ENCODE peak calls at places on chromosomes 2 and 18, in four cellular contexts. One of them, this sample, is unnamed.

GRCh38 chr2:23926750-23927627 is at the start of gene ATAD2B:
- DNase-seq in neural progenitor cell: peak
- DNase-seq in H9: peak
- DNase-seq in uterus: peak
- DNase-seq in this sample: peak

GRCh38 chr2:175111200-175111657 is 56.8 kb downstream of the ATF2 start:
- DNase-seq in neural progenitor cell: peak
- DNase-seq in H9: no peak
- DNase-seq in uterus: no peak
- DNase-seq in this sample: no peak

GRCh38 chr2:148273158-148273691 is 252.3 kb downstream of the MBD5 start:
- DNase-seq in uterus: no peak
- DNase-seq in neural progenitor cell: no peak
- DNase-seq in H9: no peak
- DNase-seq in this sample: no peak

GRCh38 chr2:132621131-132621875 is 48.7 kb downstream of the LYPD1 start:
- DNase-seq in uterus: no peak
- DNase-seq in H9: no peak
- DNase-seq in neural progenitor cell: no peak
- DNase-seq in this sample: no peak

GRCh38 chr2:216665717-216666116 is 29.6 kb downstream of the IGFBP5 start:
- DNase-seq in H9: peak
- DNase-seq in uterus: no peak
- DNase-seq in neural progenitor cell: peak
- DNase-seq in this sample: peak

GRCh38 chr2:9703085-9703641 is 72.4 kb upstream of the YWHAQ start:
- DNase-seq in H9: no peak
- DNase-seq in uterus: no peak
- DNase-seq in neural progenitor cell: no peak
- DNase-seq in this sample: peak

GRCh38 chr18:49550621-49551020 is 11.2 kb upstream of the LIPG start:
- DNase-seq in uterus: no peak
- DNase-seq in H9: no peak
- DNase-seq in neural progenitor cell: no peak
- DNase-seq in this sample: peak

GRCh38 chr2:61887684-61888303 is 662 bp downstream of the CCT4 start:
- DNase-seq in neural progenitor cell: peak
- DNase-seq in H9: no peak
- DNase-seq in uterus: no peak
- DNase-seq in this sample: no peak

GRCh38 chr2:46187112-46187618 is 110.0 kb upstream of the EPAS1 start:
- DNase-seq in H9: no peak
- DNase-seq in uterus: peak
- DNase-seq in neural progenitor cell: no peak
- DNase-seq in this sample: peak

GRCh38 chr2:187890690-187891089 is 336.5 kb upstream of the TFPI start:
- DNase-seq in uterus: no peak
- DNase-seq in neural progenitor cell: no peak
- DNase-seq in H9: no peak
- DNase-seq in this sample: no peak

GRCh38 chr2:138948070-138948539 is 167.9 kb upstream of the NXPH2 start:
- DNase-seq in uterus: no peak
- DNase-seq in neural progenitor cell: no peak
- DNase-seq in H9: no peak
- DNase-seq in this sample: no peak

GRCh38 chr2:163401481-163401880 is 334.3 kb downstream of the FIGN start:
- DNase-seq in H9: no peak
- DNase-seq in uterus: no peak
- DNase-seq in neural progenitor cell: no peak
- DNase-seq in this sample: no peak

GRCh38 chr18:56992777-56993176 is 154.1 kb upstream of the BOD1L2 start:
- DNase-seq in uterus: no peak
- DNase-seq in H9: no peak
- DNase-seq in neural progenitor cell: no peak
- DNase-seq in this sample: no peak

GRCh38 chr18:21865043-21865442 is 124.5 kb downstream of the MIB1 start:
- DNase-seq in H9: no peak
- DNase-seq in neural progenitor cell: no peak
- DNase-seq in uterus: no peak
- DNase-seq in this sample: no peak

GRCh38 chr18:58624011-58624410 is 4.9 kb downstream of the ALPK2 start:
- DNase-seq in neural progenitor cell: no peak
- DNase-seq in H9: no peak
- DNase-seq in uterus: no peak
- DNase-seq in this sample: no peak

GRCh38 chr2:120778244-120778643 is 42.6 kb downstream of the GLI2 start:
- DNase-seq in uterus: no peak
- DNase-seq in neural progenitor cell: no peak
- DNase-seq in H9: no peak
- DNase-seq in this sample: peak

GRCh38 chr2:105308785-105309540 is 20.6 kb downstream of the TGFBRAP1 start:
- DNase-seq in neural progenitor cell: no peak
- DNase-seq in uterus: no peak
- DNase-seq in H9: no peak
- DNase-seq in this sample: no peak

GRCh38 chr2:70828914-70829824 is 6.4 kb downstream of the CD207 start:
- DNase-seq in neural progenitor cell: no peak
- DNase-seq in H9: no peak
- DNase-seq in uterus: no peak
- DNase-seq in this sample: no peak

GRCh38 chr2:119240311-119241204 is 16.9 kb downstream of the STEAP3 start:
- DNase-seq in neural progenitor cell: peak
- DNase-seq in H9: peak
- DNase-seq in uterus: no peak
- DNase-seq in this sample: peak

GRCh38 chr2:118980573-118980972 is 38.6 kb downstream of the MARCO start:
- DNase-seq in neural progenitor cell: no peak
- DNase-seq in uterus: no peak
- DNase-seq in H9: no peak
- DNase-seq in this sample: no peak

DNA sequence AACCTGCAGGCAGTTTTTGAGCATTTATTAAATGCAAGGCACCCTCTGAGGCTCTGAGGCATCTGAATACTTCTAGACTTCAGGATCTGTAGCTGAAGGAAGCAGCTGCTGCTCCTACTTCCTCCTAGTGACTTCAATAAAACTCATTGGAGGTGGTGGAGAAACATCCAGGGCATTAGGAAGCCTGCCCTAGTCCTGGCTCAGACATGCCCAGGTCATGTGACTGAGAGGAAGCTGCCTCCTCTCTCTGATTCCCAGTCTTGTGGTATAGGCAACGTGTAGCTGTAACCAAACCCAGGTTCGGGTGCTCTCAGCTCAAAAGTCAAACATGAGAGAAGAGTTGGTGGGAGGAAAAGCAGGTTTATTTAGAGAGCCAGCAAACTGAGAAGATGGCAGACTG is 287.2 kb upstream of the GYPC start:
- DNase-seq in uterus: no peak
- DNase-seq in neural progenitor cell: no peak
- DNase-seq in H9: no peak
- DNase-seq in this sample: no peak
- H3K27ac ChIP-seq in uterus: no peak
- H3K27ac ChIP-seq in neural progenitor cell: no peak
- H3K27ac ChIP-seq in H9: no peak
- H3K27ac ChIP-seq in this sample: no peak

GRCh38 chr18:62554083-62554815 is 31.4 kb downstream of the ZCCHC2 start:
- DNase-seq in neural progenitor cell: no peak
- DNase-seq in uterus: no peak
- DNase-seq in H9: no peak
- DNase-seq in this sample: no peak
- H3K27ac ChIP-seq in neural progenitor cell: no peak
- H3K27ac ChIP-seq in uterus: no peak
- H3K27ac ChIP-seq in H9: no peak
- H3K27ac ChIP-seq in this sample: no peak

GRCh38 chr2:156671706-156672105 is 235.5 kb downstream of the GPD2 start:
- DNase-seq in H9: no peak
- DNase-seq in neural progenitor cell: no peak
- DNase-seq in uterus: no peak
- DNase-seq in this sample: no peak

GRCh38 chr2:156673271-156673615 is 237.1 kb downstream of the GPD2 start:
- DNase-seq in H9: no peak
- DNase-seq in uterus: no peak
- DNase-seq in neural progenitor cell: no peak
- DNase-seq in this sample: no peak

GRCh38 chr2:156672569-156673270 is 236.5 kb downstream of the GPD2 start:
- DNase-seq in neural progenitor cell: no peak
- DNase-seq in uterus: no peak
- DNase-seq in H9: no peak
- DNase-seq in this sample: no peak

GRCh38 chr2:156675896-156676295 is 239.7 kb downstream of the GPD2 start:
- DNase-seq in neural progenitor cell: no peak
- DNase-seq in uterus: no peak
- DNase-seq in H9: no peak
- DNase-seq in this sample: no peak

GRCh38 chr2:156673981-156674380 is 237.8 kb downstream of the GPD2 start:
- DNase-seq in H9: no peak
- DNase-seq in uterus: no peak
- DNase-seq in neural progenitor cell: no peak
- DNase-seq in this sample: no peak
- H3K27ac ChIP-seq in H9: no peak
- H3K27ac ChIP-seq in uterus: no peak
- H3K27ac ChIP-seq in neural progenitor cell: no peak
- H3K27ac ChIP-seq in this sample: no peak

GRCh38 chr2:85999131-85999831 is 106.4 kb downstream of the POLR1A start:
- DNase-seq in H9: peak
- DNase-seq in neural progenitor cell: no peak
- DNase-seq in uterus: no peak
- DNase-seq in this sample: no peak

GRCh38 chr2:85997016-85997970 is 108.4 kb downstream of the POLR1A start:
- DNase-seq in H9: peak
- DNase-seq in neural progenitor cell: no peak
- DNase-seq in uterus: peak
- DNase-seq in this sample: no peak

GRCh38 chr2:86000131-86000937 is 105.4 kb downstream of the POLR1A start:
- DNase-seq in neural progenitor cell: no peak
- DNase-seq in uterus: no peak
- DNase-seq in H9: peak
- DNase-seq in this sample: no peak

GRCh38 chr2:85996591-85996990 is 107.8 kb upstream of the ST3GAL5 start:
- DNase-seq in H9: peak
- DNase-seq in uterus: no peak
- DNase-seq in neural progenitor cell: peak
- DNase-seq in this sample: peak

GRCh38 chr2:85998071-85998991 is 107.4 kb downstream of the POLR1A start:
- DNase-seq in neural progenitor cell: peak
- DNase-seq in H9: peak
- DNase-seq in uterus: peak
- DNase-seq in this sample: peak
- H3K27ac ChIP-seq in neural progenitor cell: no peak
- H3K27ac ChIP-seq in H9: no peak
- H3K27ac ChIP-seq in uterus: peak
- H3K27ac ChIP-seq in this sample: peak

GRCh38 chr2:96832751-96833507 is 10.9 kb downstream of the ANKRD23 start:
- DNase-seq in uterus: peak
- DNase-seq in H9: peak
- DNase-seq in neural progenitor cell: peak
- DNase-seq in this sample: peak
- H3K27ac ChIP-seq in uterus: peak
- H3K27ac ChIP-seq in H9: no peak
- H3K27ac ChIP-seq in neural progenitor cell: peak
- H3K27ac ChIP-seq in this sample: peak

DNA sequence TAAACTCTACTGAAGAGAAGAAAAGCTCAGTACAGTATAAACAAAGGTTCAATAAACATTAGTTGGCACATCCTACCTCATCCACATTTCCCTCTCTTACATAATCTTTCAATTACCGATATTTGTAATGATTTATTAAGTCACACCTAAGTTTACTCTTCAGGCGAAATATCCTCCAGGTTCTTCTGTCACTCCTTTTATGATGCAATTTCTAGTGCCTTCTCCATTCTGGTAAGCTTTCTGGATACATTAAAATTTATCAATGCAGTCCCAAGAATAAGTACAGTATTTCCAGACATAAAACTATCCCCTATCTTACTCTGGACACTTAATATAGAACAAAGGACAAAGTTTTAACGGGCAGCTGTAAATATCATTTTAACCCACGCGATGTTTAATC is 5.6 kb downstream of the HNRNPLL start:
- DNase-seq in neural progenitor cell: no peak
- DNase-seq in H9: no peak
- DNase-seq in uterus: no peak
- DNase-seq in this sample: no peak
- H3K27ac ChIP-seq in neural progenitor cell: no peak
- H3K27ac ChIP-seq in H9: no peak
- H3K27ac ChIP-seq in uterus: no peak
- H3K27ac ChIP-seq in this sample: no peak

DNA sequence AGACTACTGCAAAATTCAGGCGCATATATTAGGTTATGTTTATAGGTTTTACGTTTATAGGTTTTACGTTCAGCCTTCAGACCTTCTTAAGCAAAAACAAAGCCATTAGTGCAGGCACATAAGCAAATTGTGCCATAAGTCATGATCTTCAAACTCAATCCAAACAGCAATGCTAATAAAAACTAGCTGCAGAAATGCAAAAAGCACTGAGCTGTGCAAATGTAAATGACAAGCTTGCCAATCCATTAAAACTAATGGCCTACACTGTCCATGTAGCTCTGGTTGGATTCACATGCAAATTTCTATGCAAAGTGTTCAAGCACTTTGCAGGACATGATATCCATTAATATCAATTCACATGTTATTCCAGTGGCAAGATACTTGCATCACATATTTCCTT is 50.9 kb downstream of the LRPPRC start:
- DNase-seq in neural progenitor cell: no peak
- DNase-seq in H9: no peak
- DNase-seq in uterus: no peak
- DNase-seq in this sample: no peak
- H3K27ac ChIP-seq in neural progenitor cell: no peak
- H3K27ac ChIP-seq in H9: peak
- H3K27ac ChIP-seq in uterus: no peak
- H3K27ac ChIP-seq in this sample: no peak

DNA sequence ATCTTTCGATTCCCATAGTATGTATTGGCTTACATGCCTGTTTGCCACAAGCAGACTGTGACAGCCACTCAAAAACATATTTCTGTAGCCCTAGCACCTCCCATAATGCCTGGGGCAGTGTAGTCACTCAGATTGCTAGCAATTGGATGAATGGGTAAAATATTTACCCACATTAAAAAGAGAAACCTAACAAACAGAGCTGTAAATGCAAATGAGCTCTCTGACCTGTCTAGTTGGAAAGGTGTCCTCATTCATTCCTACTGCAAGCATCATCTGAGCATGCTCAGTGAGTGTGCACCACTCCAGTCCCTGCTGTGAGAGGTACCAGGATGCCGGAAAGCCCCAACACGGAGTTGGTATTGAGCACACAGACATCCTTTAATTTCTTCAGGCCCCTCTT is 234.0 kb upstream of the RAB12 start:
- DNase-seq in uterus: no peak
- DNase-seq in H9: no peak
- DNase-seq in neural progenitor cell: no peak
- DNase-seq in this sample: no peak
- H3K27ac ChIP-seq in uterus: no peak
- H3K27ac ChIP-seq in H9: no peak
- H3K27ac ChIP-seq in neural progenitor cell: no peak
- H3K27ac ChIP-seq in this sample: no peak